ENCODE peak calls at places on chromosomes 2 and 18, in four cellular contexts. G is uterus, C is Peyer's patch, U is K562. Z is an unnamed sample.

GRCh38 chr2:31247671-31248070 is 13.7 kb downstream of the EHD3 start:
- DNase-seq in U (no peak), C (no peak), G (no peak), Z (no peak)

GRCh38 chr18:34261865-34262780 is 37.4 kb upstream of the NOL4 start:
- DNase-seq in G (no peak), U (no peak), C (no peak), Z (no peak)

GRCh38 chr2:45458909-45459563 is 152.0 kb downstream of the SRBD1 start:
- DNase-seq in C (no peak), U (no peak), G (peak), Z (no peak)

GRCh38 chr2:100105678-100106054 is 36.7 kb downstream of the AFF3 start:
- DNase-seq in G (peak), U (no peak), C (no peak), Z (peak)

GRCh38 chr18:34880882-34881852 is 160.0 kb upstream of the MAPRE2 start:
- DNase-seq in U (no peak), G (no peak), C (no peak), Z (no peak)

GRCh38 chr18:7577706-7578105 is 10.6 kb downstream of the PTPRM start:
- DNase-seq in G (no peak), U (no peak), C (no peak), Z (no peak)

GRCh38 chr2:109530712-109531111 is 83.1 kb downstream of the SEPTIN10 start:
- DNase-seq in G (no peak), C (no peak), U (no peak), Z (no peak)

GRCh38 chr18:74457043-74457742 is at the start of gene DIPK1C:
- DNase-seq in U (no peak), C (no peak), G (no peak), Z (peak)

GRCh38 chr2:36359006-36359580 is 3.5 kb downstream of the CRIM1 start:
- DNase-seq in G (no peak), C (no peak), U (no peak), Z (no peak)
- H3K27ac ChIP-seq in G (peak), C (peak), U (no peak), Z (no peak)

DNA sequence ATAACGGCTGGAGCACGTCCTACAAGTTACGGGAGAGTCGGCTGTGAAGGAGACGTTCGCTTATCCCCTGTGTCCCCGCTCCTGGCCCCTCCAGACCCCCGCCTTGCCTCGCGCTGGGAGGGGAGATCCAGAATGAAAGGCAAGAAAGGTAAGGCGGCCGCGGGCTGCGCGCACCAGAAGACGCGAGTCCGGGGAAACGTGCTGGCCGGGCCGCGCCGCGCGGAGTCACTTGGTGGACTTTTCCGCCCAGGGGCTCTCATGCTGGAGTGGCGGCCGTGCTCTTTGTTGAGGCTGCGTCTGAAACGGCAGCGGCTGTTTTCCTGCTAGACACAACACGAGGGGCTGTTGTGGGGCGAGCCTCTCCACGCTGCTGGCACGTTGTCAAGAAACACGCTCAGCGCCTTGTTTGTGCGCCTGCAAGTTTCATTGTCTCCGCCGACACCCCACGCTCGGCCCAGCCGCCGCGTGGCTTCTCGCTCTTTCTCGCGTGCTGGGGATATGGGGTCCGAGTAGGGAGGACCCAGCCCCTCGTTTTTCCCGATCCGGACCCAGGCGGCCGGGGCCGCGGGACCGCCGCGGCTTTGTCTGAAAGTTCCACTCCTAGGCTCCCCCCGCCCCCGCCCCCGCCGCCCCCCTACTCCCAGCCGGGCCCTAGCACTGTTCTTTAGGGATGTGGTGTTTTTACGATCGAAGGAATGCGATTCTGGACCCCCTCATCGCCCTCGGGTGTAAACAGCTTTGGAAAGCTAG is 561 bp downstream of the TGIF1 start:
- DNase-seq in C (peak), U (peak), G (peak), Z (peak)
- TF ChIP-seq POLR2A in C (peak), U (no peak), G (peak), Z (no peak)

DNA sequence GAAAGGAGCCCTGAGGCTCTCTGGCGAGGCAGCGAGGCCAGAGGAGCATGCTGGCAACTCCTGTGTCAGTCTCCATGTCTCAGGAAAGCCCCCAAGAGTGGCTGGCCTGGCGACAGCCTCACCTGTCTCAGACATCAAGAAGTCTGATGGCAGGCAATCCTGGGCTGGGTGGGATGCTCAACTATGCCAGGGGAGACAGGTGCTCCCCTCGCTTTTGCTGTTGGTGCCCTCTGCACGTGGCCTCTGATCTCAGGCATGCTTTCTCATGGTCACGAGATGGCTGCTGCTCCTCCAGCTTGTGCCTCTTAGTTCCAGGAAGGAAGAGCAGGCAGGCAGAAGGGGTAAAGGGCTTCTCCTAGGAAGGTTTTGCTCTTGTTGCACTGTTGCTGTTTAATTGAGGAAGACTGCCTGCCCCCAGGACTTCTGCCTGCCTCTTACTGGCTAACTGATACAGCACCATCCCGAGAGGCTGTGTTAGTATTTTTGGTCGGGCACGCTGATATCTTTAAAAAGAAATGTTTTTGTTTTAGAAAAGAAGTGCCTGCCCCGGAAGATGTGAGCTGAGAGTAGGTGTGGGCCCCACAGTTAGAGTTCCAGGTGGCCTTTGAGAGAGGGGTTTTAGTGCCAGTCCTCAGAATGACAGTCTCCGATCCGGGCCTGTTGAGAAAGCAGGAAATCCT is 344.8 kb upstream of the HS6ST1 start:
- DNase-seq in U (no peak), G (no peak), C (no peak), Z (no peak)
- H3K27ac ChIP-seq in U (no peak), G (no peak), C (no peak), Z (no peak)

DNA sequence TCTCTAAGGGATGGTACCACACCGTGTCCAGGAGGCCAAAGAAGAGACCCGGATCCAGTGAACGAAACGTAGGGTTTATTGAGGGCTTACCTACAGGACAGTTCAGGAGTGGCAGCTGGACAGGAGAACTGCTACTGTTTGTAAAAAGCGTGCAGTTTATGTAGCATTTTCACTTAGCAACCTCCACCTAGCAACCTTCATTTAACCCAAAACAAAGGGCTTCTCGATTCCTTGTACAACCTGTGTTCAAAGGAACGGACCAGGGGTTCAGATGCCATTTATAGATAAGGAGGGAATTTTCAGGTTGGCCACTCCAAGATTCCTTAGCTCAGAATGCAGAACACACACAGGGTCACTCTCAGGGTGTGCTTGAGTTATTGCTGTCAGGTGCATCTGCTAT is 65.1 kb upstream of the YWHAQ start:
- DNase-seq in C (no peak), G (no peak), U (no peak), Z (no peak)
- TF ChIP-seq POLR2A in C (no peak), G (no peak), U (no peak), Z (no peak)